ENCODE peak calls at places on chromosomes 16 and 17, in ten cellular contexts. One of them, this sample, is unnamed.

GRCh38 chr17:1227917-1228751 is 42.1 kb upstream of the BHLHA9 start:
- DNase-seq in progenitor cell of endocrine pancreas: peak; percentile 11
- DNase-seq in kidney: peak; percentile 79
- DNase-seq in CD8-positive, alpha-beta T cell: peak; percentile 16
- DNase-seq in thoracic aorta: no peak
- DNase-seq in lower leg skin: no peak
- DNase-seq in neural crest cell: no peak
- DNase-seq in fibroblast of pulmonary artery: no peak
- DNase-seq in Calu3: no peak
- DNase-seq in HFF-Myc: no peak
- DNase-seq in this sample: peak; percentile 31

GRCh38 chr16:65908568-65908967 is 457.9 kb upstream of the CDH5 start:
- DNase-seq in progenitor cell of endocrine pancreas: no peak
- DNase-seq in kidney: no peak
- DNase-seq in CD8-positive, alpha-beta T cell: no peak
- DNase-seq in thoracic aorta: no peak
- DNase-seq in lower leg skin: no peak
- DNase-seq in neural crest cell: peak; percentile 53
- DNase-seq in fibroblast of pulmonary artery: no peak
- DNase-seq in Calu3: no peak
- DNase-seq in HFF-Myc: no peak
- DNase-seq in this sample: peak; percentile 26

GRCh38 chr17:39001703-39002637 is 34.8 kb upstream of the FBXO47 start:
- DNase-seq in progenitor cell of endocrine pancreas: no peak
- DNase-seq in kidney: peak; percentile 91
- DNase-seq in CD8-positive, alpha-beta T cell: no peak
- DNase-seq in thoracic aorta: peak; percentile 57
- DNase-seq in lower leg skin: peak; percentile 89
- DNase-seq in neural crest cell: no peak
- DNase-seq in fibroblast of pulmonary artery: peak; percentile 87
- DNase-seq in Calu3: peak; percentile 93
- DNase-seq in HFF-Myc: peak; percentile 71
- DNase-seq in this sample: no peak

GRCh38 chr16:74297296-74297665 is 667 bp downstream of the PSMD7 start:
- DNase-seq in progenitor cell of endocrine pancreas: no peak
- DNase-seq in kidney: no peak
- DNase-seq in CD8-positive, alpha-beta T cell: peak; percentile 17
- DNase-seq in thoracic aorta: peak; percentile 16
- DNase-seq in lower leg skin: no peak
- DNase-seq in neural crest cell: no peak
- DNase-seq in fibroblast of pulmonary artery: peak; percentile 22
- DNase-seq in Calu3: peak; percentile 43
- DNase-seq in HFF-Myc: no peak
- DNase-seq in this sample: peak; percentile 28

GRCh38 chr17:17844079-17844478 is 7.3 kb upstream of the SREBF1 start:
- DNase-seq in progenitor cell of endocrine pancreas: no peak
- DNase-seq in kidney: no peak
- DNase-seq in CD8-positive, alpha-beta T cell: no peak
- DNase-seq in thoracic aorta: no peak
- DNase-seq in lower leg skin: no peak
- DNase-seq in neural crest cell: no peak
- DNase-seq in fibroblast of pulmonary artery: no peak
- DNase-seq in Calu3: no peak
- DNase-seq in HFF-Myc: no peak
- DNase-seq in this sample: no peak

GRCh38 chr16:67718668-67719047 is 458 bp downstream of the GFOD2 start:
- DNase-seq in progenitor cell of endocrine pancreas: no peak
- DNase-seq in kidney: no peak
- DNase-seq in CD8-positive, alpha-beta T cell: no peak
- DNase-seq in thoracic aorta: no peak
- DNase-seq in lower leg skin: no peak
- DNase-seq in neural crest cell: no peak
- DNase-seq in fibroblast of pulmonary artery: no peak
- DNase-seq in Calu3: no peak
- DNase-seq in HFF-Myc: no peak
- DNase-seq in this sample: no peak

GRCh38 chr16:89841275-89841674 is 13.0 kb downstream of the SPIRE2 start:
- DNase-seq in progenitor cell of endocrine pancreas: no peak
- DNase-seq in kidney: no peak
- DNase-seq in CD8-positive, alpha-beta T cell: peak; percentile 75
- DNase-seq in thoracic aorta: no peak
- DNase-seq in lower leg skin: no peak
- DNase-seq in neural crest cell: no peak
- DNase-seq in fibroblast of pulmonary artery: no peak
- DNase-seq in Calu3: no peak
- DNase-seq in HFF-Myc: no peak
- DNase-seq in this sample: no peak

GRCh38 chr17:3035968-3036280 is 27.5 kb downstream of the OR1D5 start:
- DNase-seq in progenitor cell of endocrine pancreas: no peak
- DNase-seq in kidney: no peak
- DNase-seq in CD8-positive, alpha-beta T cell: no peak
- DNase-seq in thoracic aorta: no peak
- DNase-seq in lower leg skin: no peak
- DNase-seq in neural crest cell: no peak
- DNase-seq in fibroblast of pulmonary artery: no peak
- DNase-seq in Calu3: no peak
- DNase-seq in HFF-Myc: no peak
- DNase-seq in this sample: no peak

GRCh38 chr16:81995651-81996050 is 15.6 kb downstream of the SDR42E1 start:
- DNase-seq in progenitor cell of endocrine pancreas: no peak
- DNase-seq in kidney: no peak
- DNase-seq in CD8-positive, alpha-beta T cell: no peak
- DNase-seq in thoracic aorta: no peak
- DNase-seq in lower leg skin: no peak
- DNase-seq in neural crest cell: no peak
- DNase-seq in fibroblast of pulmonary artery: peak; percentile 11
- DNase-seq in Calu3: no peak
- DNase-seq in HFF-Myc: no peak
- DNase-seq in this sample: no peak

GRCh38 chr16:81997738-81998137 is 13.5 kb downstream of the SDR42E1 start:
- DNase-seq in progenitor cell of endocrine pancreas: no peak
- DNase-seq in kidney: no peak
- DNase-seq in CD8-positive, alpha-beta T cell: no peak
- DNase-seq in thoracic aorta: no peak
- DNase-seq in lower leg skin: no peak
- DNase-seq in neural crest cell: no peak
- DNase-seq in fibroblast of pulmonary artery: peak; percentile 80
- DNase-seq in Calu3: peak; percentile 58
- DNase-seq in HFF-Myc: no peak
- DNase-seq in this sample: no peak

GRCh38 chr16:81994485-81994884 is 16.8 kb downstream of the SDR42E1 start:
- DNase-seq in progenitor cell of endocrine pancreas: no peak
- DNase-seq in kidney: no peak
- DNase-seq in CD8-positive, alpha-beta T cell: no peak
- DNase-seq in thoracic aorta: no peak
- DNase-seq in lower leg skin: no peak
- DNase-seq in neural crest cell: no peak
- DNase-seq in fibroblast of pulmonary artery: no peak
- DNase-seq in Calu3: no peak
- DNase-seq in HFF-Myc: no peak
- DNase-seq in this sample: no peak

GRCh38 chr16:82002831-82003230 is 8.4 kb downstream of the SDR42E1 start:
- DNase-seq in progenitor cell of endocrine pancreas: no peak
- DNase-seq in kidney: no peak
- DNase-seq in CD8-positive, alpha-beta T cell: no peak
- DNase-seq in thoracic aorta: no peak
- DNase-seq in lower leg skin: no peak
- DNase-seq in neural crest cell: no peak
- DNase-seq in fibroblast of pulmonary artery: no peak
- DNase-seq in Calu3: no peak
- DNase-seq in HFF-Myc: no peak
- DNase-seq in this sample: no peak

GRCh38 chr16:81996664-81997529 is 14.4 kb downstream of the SDR42E1 start:
- DNase-seq in progenitor cell of endocrine pancreas: no peak
- DNase-seq in kidney: no peak
- DNase-seq in CD8-positive, alpha-beta T cell: no peak
- DNase-seq in thoracic aorta: no peak
- DNase-seq in lower leg skin: no peak
- DNase-seq in neural crest cell: no peak
- DNase-seq in fibroblast of pulmonary artery: peak; percentile 66
- DNase-seq in Calu3: peak; percentile 49
- DNase-seq in HFF-Myc: peak; percentile 20
- DNase-seq in this sample: no peak
- TF ChIP-seq CTCF in progenitor cell of endocrine pancreas: no peak
- TF ChIP-seq CTCF in kidney: no peak
- TF ChIP-seq CTCF in CD8-positive, alpha-beta T cell: no peak
- TF ChIP-seq CTCF in thoracic aorta: no peak
- TF ChIP-seq CTCF in lower leg skin: no peak
- TF ChIP-seq CTCF in neural crest cell: peak; percentile 41
- TF ChIP-seq CTCF in fibroblast of pulmonary artery: peak; percentile 37
- TF ChIP-seq CTCF in Calu3: peak; percentile 72
- TF ChIP-seq CTCF in HFF-Myc: peak; percentile 27
- TF ChIP-seq CTCF in this sample: no peak

GRCh38 chr17:57704448-57704847 is 40.7 kb downstream of the CCDC182 start:
- DNase-seq in progenitor cell of endocrine pancreas: no peak
- DNase-seq in kidney: no peak
- DNase-seq in CD8-positive, alpha-beta T cell: no peak
- DNase-seq in thoracic aorta: no peak
- DNase-seq in lower leg skin: no peak
- DNase-seq in neural crest cell: no peak
- DNase-seq in fibroblast of pulmonary artery: no peak
- DNase-seq in Calu3: no peak
- DNase-seq in HFF-Myc: no peak
- DNase-seq in this sample: no peak

GRCh38 chr17:57707892-57708291 is 37.2 kb downstream of the CCDC182 start:
- DNase-seq in progenitor cell of endocrine pancreas: no peak
- DNase-seq in kidney: no peak
- DNase-seq in CD8-positive, alpha-beta T cell: no peak
- DNase-seq in thoracic aorta: no peak
- DNase-seq in lower leg skin: no peak
- DNase-seq in neural crest cell: no peak
- DNase-seq in fibroblast of pulmonary artery: peak; percentile 3
- DNase-seq in Calu3: no peak
- DNase-seq in HFF-Myc: no peak
- DNase-seq in this sample: peak; percentile 59

GRCh38 chr17:57705921-57706695 is 39.0 kb downstream of the CCDC182 start:
- DNase-seq in progenitor cell of endocrine pancreas: no peak
- DNase-seq in kidney: no peak
- DNase-seq in CD8-positive, alpha-beta T cell: no peak
- DNase-seq in thoracic aorta: no peak
- DNase-seq in lower leg skin: no peak
- DNase-seq in neural crest cell: no peak
- DNase-seq in fibroblast of pulmonary artery: no peak
- DNase-seq in Calu3: no peak
- DNase-seq in HFF-Myc: no peak
- DNase-seq in this sample: no peak

GRCh38 chr17:57706761-57707160 is 38.3 kb downstream of the CCDC182 start:
- DNase-seq in progenitor cell of endocrine pancreas: no peak
- DNase-seq in kidney: no peak
- DNase-seq in CD8-positive, alpha-beta T cell: no peak
- DNase-seq in thoracic aorta: no peak
- DNase-seq in lower leg skin: no peak
- DNase-seq in neural crest cell: no peak
- DNase-seq in fibroblast of pulmonary artery: no peak
- DNase-seq in Calu3: no peak
- DNase-seq in HFF-Myc: no peak
- DNase-seq in this sample: no peak

DNA sequence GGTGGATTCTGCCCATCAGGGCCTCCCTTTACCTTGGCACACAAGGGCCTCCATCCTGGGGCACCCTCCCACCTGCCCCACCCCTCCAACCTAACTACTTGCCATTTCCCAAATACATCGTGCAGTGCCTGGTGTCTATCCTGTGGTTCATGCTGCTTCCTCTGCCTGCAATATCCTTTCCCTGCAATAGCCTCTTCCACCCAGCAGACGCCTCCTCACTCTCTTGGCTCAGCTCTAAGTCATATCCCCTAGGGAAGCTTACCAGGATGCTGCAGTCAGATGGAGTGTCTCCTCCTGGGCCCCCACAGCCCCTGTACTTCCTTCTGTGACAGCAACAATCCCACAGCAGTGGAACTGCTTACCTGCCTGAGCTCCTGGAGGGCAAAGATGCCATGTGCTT is 36.7 kb downstream of the CCDC182 start:
- DNase-seq in progenitor cell of endocrine pancreas: no peak
- DNase-seq in kidney: no peak
- DNase-seq in CD8-positive, alpha-beta T cell: no peak
- DNase-seq in thoracic aorta: no peak
- DNase-seq in lower leg skin: no peak
- DNase-seq in neural crest cell: no peak
- DNase-seq in fibroblast of pulmonary artery: peak; percentile 6
- DNase-seq in Calu3: no peak
- DNase-seq in HFF-Myc: no peak
- DNase-seq in this sample: no peak
- TF ChIP-seq CTCF in progenitor cell of endocrine pancreas: no peak
- TF ChIP-seq CTCF in kidney: no peak
- TF ChIP-seq CTCF in CD8-positive, alpha-beta T cell: no peak
- TF ChIP-seq CTCF in thoracic aorta: no peak
- TF ChIP-seq CTCF in lower leg skin: no peak
- TF ChIP-seq CTCF in neural crest cell: no peak
- TF ChIP-seq CTCF in fibroblast of pulmonary artery: no peak
- TF ChIP-seq CTCF in Calu3: no peak
- TF ChIP-seq CTCF in HFF-Myc: no peak
- TF ChIP-seq CTCF in this sample: no peak

DNA sequence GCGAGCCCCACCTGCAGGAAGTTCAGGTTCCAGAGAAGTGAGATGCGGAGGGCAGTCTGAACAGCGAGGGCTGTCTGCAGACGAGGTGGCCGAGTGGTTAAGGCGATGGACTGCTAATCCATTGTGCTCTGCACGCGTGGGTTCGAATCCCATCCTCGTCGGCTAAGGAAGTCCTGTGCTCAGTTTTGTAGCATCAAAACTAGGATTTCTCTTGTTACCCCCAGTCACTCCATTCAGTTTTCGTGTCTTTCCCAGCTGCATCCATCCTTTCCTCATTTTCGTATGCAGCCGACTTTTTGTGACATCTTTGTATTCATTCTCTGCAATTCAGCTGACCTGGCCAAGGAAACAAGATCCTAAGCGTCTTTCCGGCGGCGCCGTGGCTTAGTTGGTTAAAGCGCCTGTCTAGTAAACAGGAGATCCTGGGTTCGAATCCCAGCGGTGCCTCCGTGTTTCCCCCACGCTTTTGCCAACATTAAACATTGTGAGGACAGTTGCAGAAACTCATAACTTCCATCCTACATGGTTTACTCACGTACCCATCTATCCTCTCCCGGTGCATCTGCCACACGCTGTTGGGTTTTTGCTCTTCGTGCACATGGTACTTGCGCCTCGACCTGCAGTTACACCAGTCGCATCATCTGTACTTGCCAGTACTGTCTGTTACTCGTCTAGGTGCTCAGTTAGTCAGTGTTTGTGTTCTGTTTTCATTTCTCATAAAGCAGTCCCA is 3.0 kb downstream of the BORCS6 start:
- DNase-seq in progenitor cell of endocrine pancreas: peak; percentile 91
- DNase-seq in kidney: peak; percentile 96
- DNase-seq in CD8-positive, alpha-beta T cell: peak; percentile 90
- DNase-seq in thoracic aorta: peak; percentile 81
- DNase-seq in lower leg skin: peak; percentile 94
- DNase-seq in neural crest cell: peak; percentile 99
- DNase-seq in fibroblast of pulmonary artery: peak; percentile 97
- DNase-seq in Calu3: peak; percentile 92
- DNase-seq in HFF-Myc: peak; percentile 94
- DNase-seq in this sample: peak; percentile 93
- TF ChIP-seq CTCF in progenitor cell of endocrine pancreas: no peak
- TF ChIP-seq CTCF in kidney: peak; percentile 38
- TF ChIP-seq CTCF in CD8-positive, alpha-beta T cell: peak; percentile 21
- TF ChIP-seq CTCF in thoracic aorta: no peak
- TF ChIP-seq CTCF in lower leg skin: no peak
- TF ChIP-seq CTCF in neural crest cell: peak; percentile 53
- TF ChIP-seq CTCF in fibroblast of pulmonary artery: peak; percentile 42
- TF ChIP-seq CTCF in Calu3: no peak
- TF ChIP-seq CTCF in HFF-Myc: no peak
- TF ChIP-seq CTCF in this sample: no peak

GRCh38 chr16:84379008-84379730 is 10.8 kb downstream of the ATP2C2 start:
- DNase-seq in progenitor cell of endocrine pancreas: no peak
- DNase-seq in kidney: peak; percentile 23
- DNase-seq in CD8-positive, alpha-beta T cell: no peak
- DNase-seq in thoracic aorta: no peak
- DNase-seq in lower leg skin: no peak
- DNase-seq in neural crest cell: no peak
- DNase-seq in fibroblast of pulmonary artery: no peak
- DNase-seq in Calu3: no peak
- DNase-seq in HFF-Myc: no peak
- DNase-seq in this sample: no peak

GRCh38 chr16:84378567-84378966 is 10.2 kb downstream of the ATP2C2 start:
- DNase-seq in progenitor cell of endocrine pancreas: no peak
- DNase-seq in kidney: peak; percentile 28
- DNase-seq in CD8-positive, alpha-beta T cell: no peak
- DNase-seq in thoracic aorta: no peak
- DNase-seq in lower leg skin: no peak
- DNase-seq in neural crest cell: no peak
- DNase-seq in fibroblast of pulmonary artery: no peak
- DNase-seq in Calu3: no peak
- DNase-seq in HFF-Myc: no peak
- DNase-seq in this sample: no peak

GRCh38 chr16:84374160-84374489 is 5.8 kb downstream of the ATP2C2 start:
- DNase-seq in progenitor cell of endocrine pancreas: no peak
- DNase-seq in kidney: no peak
- DNase-seq in CD8-positive, alpha-beta T cell: no peak
- DNase-seq in thoracic aorta: no peak
- DNase-seq in lower leg skin: no peak
- DNase-seq in neural crest cell: no peak
- DNase-seq in fibroblast of pulmonary artery: no peak
- DNase-seq in Calu3: no peak
- DNase-seq in HFF-Myc: no peak
- DNase-seq in this sample: no peak

GRCh38 chr16:84378099-84378498 is 9.8 kb downstream of the ATP2C2 start:
- DNase-seq in progenitor cell of endocrine pancreas: no peak
- DNase-seq in kidney: peak; percentile 22
- DNase-seq in CD8-positive, alpha-beta T cell: no peak
- DNase-seq in thoracic aorta: no peak
- DNase-seq in lower leg skin: no peak
- DNase-seq in neural crest cell: no peak
- DNase-seq in fibroblast of pulmonary artery: no peak
- DNase-seq in Calu3: no peak
- DNase-seq in HFF-Myc: no peak
- DNase-seq in this sample: no peak

GRCh38 chr16:84375773-84376172 is 7.4 kb downstream of the ATP2C2 start:
- DNase-seq in progenitor cell of endocrine pancreas: no peak
- DNase-seq in kidney: no peak
- DNase-seq in CD8-positive, alpha-beta T cell: no peak
- DNase-seq in thoracic aorta: no peak
- DNase-seq in lower leg skin: no peak
- DNase-seq in neural crest cell: no peak
- DNase-seq in fibroblast of pulmonary artery: no peak
- DNase-seq in Calu3: no peak
- DNase-seq in HFF-Myc: no peak
- DNase-seq in this sample: no peak
- TF ChIP-seq CTCF in progenitor cell of endocrine pancreas: no peak
- TF ChIP-seq CTCF in kidney: no peak
- TF ChIP-seq CTCF in CD8-positive, alpha-beta T cell: no peak
- TF ChIP-seq CTCF in thoracic aorta: no peak
- TF ChIP-seq CTCF in lower leg skin: no peak
- TF ChIP-seq CTCF in neural crest cell: no peak
- TF ChIP-seq CTCF in fibroblast of pulmonary artery: no peak
- TF ChIP-seq CTCF in Calu3: no peak
- TF ChIP-seq CTCF in HFF-Myc: no peak
- TF ChIP-seq CTCF in this sample: no peak

This sample was measured in nephron progenitor cell.